ENCODE peak calls at places on chromosomes 11 and 22, in five cellular contexts. One of them, this sample, is unnamed.

GRCh38 chr11:117410861-117411725 is 83.4 kb downstream of the CEP164 start:
- DNase-seq in cardiac fibroblast: no peak
- DNase-seq in cerebellar cortex: peak
- DNase-seq in activated CD4-positive, CD25-positive, alpha-beta regulatory T cell treated with anti-CD3 and anti-CD28 coated beads, Interleukin-2, amount 50 U/mL, for 16 hours: no peak
- DNase-seq in brain pericyte: no peak
- DNase-seq in this sample: no peak

GRCh38 chr11:60159868-60160267 is 23.0 kb downstream of the MS4A6A start:
- DNase-seq in cardiac fibroblast: no peak
- DNase-seq in cerebellar cortex: no peak
- DNase-seq in activated CD4-positive, CD25-positive, alpha-beta regulatory T cell treated with anti-CD3 and anti-CD28 coated beads, Interleukin-2, amount 50 U/mL, for 16 hours: no peak
- DNase-seq in brain pericyte: no peak
- DNase-seq in this sample: no peak

GRCh38 chr11:11020747-11021149 is 162.9 kb upstream of the ZBED5 start:
- DNase-seq in cardiac fibroblast: no peak
- DNase-seq in cerebellar cortex: no peak
- DNase-seq in activated CD4-positive, CD25-positive, alpha-beta regulatory T cell treated with anti-CD3 and anti-CD28 coated beads, Interleukin-2, amount 50 U/mL, for 16 hours: no peak
- DNase-seq in brain pericyte: no peak
- DNase-seq in this sample: no peak

GRCh38 chr11:6828103-6828502 is 17.4 kb upstream of the OR10A5 start:
- DNase-seq in cardiac fibroblast: no peak
- DNase-seq in cerebellar cortex: no peak
- DNase-seq in activated CD4-positive, CD25-positive, alpha-beta regulatory T cell treated with anti-CD3 and anti-CD28 coated beads, Interleukin-2, amount 50 U/mL, for 16 hours: no peak
- DNase-seq in brain pericyte: no peak
- DNase-seq in this sample: no peak

GRCh38 chr11:100965346-100965745 is 164.3 kb downstream of the PGR start:
- DNase-seq in cardiac fibroblast: no peak
- DNase-seq in cerebellar cortex: no peak
- DNase-seq in activated CD4-positive, CD25-positive, alpha-beta regulatory T cell treated with anti-CD3 and anti-CD28 coated beads, Interleukin-2, amount 50 U/mL, for 16 hours: no peak
- DNase-seq in brain pericyte: no peak
- DNase-seq in this sample: no peak

GRCh38 chr11:64778223-64778472 is 194 bp downstream of the SF1 start:
- DNase-seq in cardiac fibroblast: no peak
- DNase-seq in cerebellar cortex: no peak
- DNase-seq in activated CD4-positive, CD25-positive, alpha-beta regulatory T cell treated with anti-CD3 and anti-CD28 coated beads, Interleukin-2, amount 50 U/mL, for 16 hours: no peak
- DNase-seq in brain pericyte: no peak
- DNase-seq in this sample: no peak

GRCh38 chr11:119755351-119756071 is 26.5 kb upstream of the NECTIN1 start:
- DNase-seq in cardiac fibroblast: no peak
- DNase-seq in cerebellar cortex: no peak
- DNase-seq in activated CD4-positive, CD25-positive, alpha-beta regulatory T cell treated with anti-CD3 and anti-CD28 coated beads, Interleukin-2, amount 50 U/mL, for 16 hours: no peak
- DNase-seq in brain pericyte: no peak
- DNase-seq in this sample: no peak

GRCh38 chr11:128680906-128681305 is 13.0 kb upstream of the FLI1 start:
- DNase-seq in cardiac fibroblast: no peak
- DNase-seq in cerebellar cortex: no peak
- DNase-seq in activated CD4-positive, CD25-positive, alpha-beta regulatory T cell treated with anti-CD3 and anti-CD28 coated beads, Interleukin-2, amount 50 U/mL, for 16 hours: no peak
- DNase-seq in brain pericyte: no peak
- DNase-seq in this sample: no peak

GRCh38 chr22:46734830-46735453 is 3.1 kb downstream of the CERK start:
- DNase-seq in cardiac fibroblast: no peak
- DNase-seq in cerebellar cortex: peak
- DNase-seq in activated CD4-positive, CD25-positive, alpha-beta regulatory T cell treated with anti-CD3 and anti-CD28 coated beads, Interleukin-2, amount 50 U/mL, for 16 hours: peak
- DNase-seq in brain pericyte: no peak
- DNase-seq in this sample: no peak

GRCh38 chr22:39917776-39918493 is 17.1 kb downstream of the GRAP2 start:
- DNase-seq in cardiac fibroblast: peak
- DNase-seq in cerebellar cortex: peak
- DNase-seq in activated CD4-positive, CD25-positive, alpha-beta regulatory T cell treated with anti-CD3 and anti-CD28 coated beads, Interleukin-2, amount 50 U/mL, for 16 hours: no peak
- DNase-seq in brain pericyte: no peak
- DNase-seq in this sample: no peak

GRCh38 chr22:46055176-46055850 is 78.4 kb upstream of the WNT7B start:
- DNase-seq in cardiac fibroblast: peak
- DNase-seq in cerebellar cortex: peak
- DNase-seq in activated CD4-positive, CD25-positive, alpha-beta regulatory T cell treated with anti-CD3 and anti-CD28 coated beads, Interleukin-2, amount 50 U/mL, for 16 hours: no peak
- DNase-seq in brain pericyte: no peak
- DNase-seq in this sample: no peak

GRCh38 chr22:22243033-22243680 is 1.4 kb upstream of the VPREB1 start:
- DNase-seq in cardiac fibroblast: no peak
- DNase-seq in cerebellar cortex: no peak
- DNase-seq in activated CD4-positive, CD25-positive, alpha-beta regulatory T cell treated with anti-CD3 and anti-CD28 coated beads, Interleukin-2, amount 50 U/mL, for 16 hours: no peak
- DNase-seq in brain pericyte: no peak
- DNase-seq in this sample: no peak

GRCh38 chr22:49365191-49365837 is 462.4 kb downstream of the BRD1 start:
- DNase-seq in cardiac fibroblast: no peak
- DNase-seq in cerebellar cortex: no peak
- DNase-seq in activated CD4-positive, CD25-positive, alpha-beta regulatory T cell treated with anti-CD3 and anti-CD28 coated beads, Interleukin-2, amount 50 U/mL, for 16 hours: no peak
- DNase-seq in brain pericyte: no peak
- DNase-seq in this sample: no peak

GRCh38 chr11:65003282-65003681 is 6.5 kb upstream of the BATF2 start:
- DNase-seq in cardiac fibroblast: peak
- DNase-seq in cerebellar cortex: no peak
- DNase-seq in activated CD4-positive, CD25-positive, alpha-beta regulatory T cell treated with anti-CD3 and anti-CD28 coated beads, Interleukin-2, amount 50 U/mL, for 16 hours: no peak
- DNase-seq in brain pericyte: no peak
- DNase-seq in this sample: peak

GRCh38 chr11:57751676-57752253 is at the start of gene BTBD18:
- DNase-seq in cardiac fibroblast: peak
- DNase-seq in cerebellar cortex: peak
- DNase-seq in activated CD4-positive, CD25-positive, alpha-beta regulatory T cell treated with anti-CD3 and anti-CD28 coated beads, Interleukin-2, amount 50 U/mL, for 16 hours: no peak
- DNase-seq in brain pericyte: no peak
- DNase-seq in this sample: peak

GRCh38 chr22:22030493-22031182 is 48.1 kb upstream of the TOP3B start:
- DNase-seq in cardiac fibroblast: peak
- DNase-seq in cerebellar cortex: peak
- DNase-seq in activated CD4-positive, CD25-positive, alpha-beta regulatory T cell treated with anti-CD3 and anti-CD28 coated beads, Interleukin-2, amount 50 U/mL, for 16 hours: no peak
- DNase-seq in brain pericyte: no peak
- DNase-seq in this sample: peak

GRCh38 chr22:49018601-49019000 is 809.1 kb downstream of the BRD1 start:
- DNase-seq in cardiac fibroblast: no peak
- DNase-seq in cerebellar cortex: no peak
- DNase-seq in activated CD4-positive, CD25-positive, alpha-beta regulatory T cell treated with anti-CD3 and anti-CD28 coated beads, Interleukin-2, amount 50 U/mL, for 16 hours: no peak
- DNase-seq in brain pericyte: no peak
- DNase-seq in this sample: no peak

GRCh38 chr22:35409783-35410662 is 10.1 kb downstream of the MCM5 start:
- DNase-seq in cardiac fibroblast: no peak
- DNase-seq in cerebellar cortex: no peak
- DNase-seq in activated CD4-positive, CD25-positive, alpha-beta regulatory T cell treated with anti-CD3 and anti-CD28 coated beads, Interleukin-2, amount 50 U/mL, for 16 hours: no peak
- DNase-seq in brain pericyte: no peak
- DNase-seq in this sample: no peak

GRCh38 chr11:33965032-33965431 is 73.2 kb upstream of the LMO2 start:
- DNase-seq in cardiac fibroblast: no peak
- DNase-seq in cerebellar cortex: no peak
- DNase-seq in activated CD4-positive, CD25-positive, alpha-beta regulatory T cell treated with anti-CD3 and anti-CD28 coated beads, Interleukin-2, amount 50 U/mL, for 16 hours: no peak
- DNase-seq in brain pericyte: no peak
- DNase-seq in this sample: no peak

GRCh38 chr22:50691521-50691920 is 18.9 kb downstream of the SHANK3 start:
- DNase-seq in cardiac fibroblast: peak
- DNase-seq in cerebellar cortex: peak
- DNase-seq in activated CD4-positive, CD25-positive, alpha-beta regulatory T cell treated with anti-CD3 and anti-CD28 coated beads, Interleukin-2, amount 50 U/mL, for 16 hours: no peak
- DNase-seq in brain pericyte: no peak
- DNase-seq in this sample: no peak

GRCh38 chr22:39130892-39131855 is 21.3 kb downstream of the CBX7 start:
- DNase-seq in cardiac fibroblast: peak
- DNase-seq in cerebellar cortex: no peak
- DNase-seq in activated CD4-positive, CD25-positive, alpha-beta regulatory T cell treated with anti-CD3 and anti-CD28 coated beads, Interleukin-2, amount 50 U/mL, for 16 hours: no peak
- DNase-seq in brain pericyte: no peak
- DNase-seq in this sample: no peak

GRCh38 chr11:120564573-120565301 is 53.2 kb downstream of the GRIK4 start:
- DNase-seq in cardiac fibroblast: peak
- DNase-seq in cerebellar cortex: peak
- DNase-seq in activated CD4-positive, CD25-positive, alpha-beta regulatory T cell treated with anti-CD3 and anti-CD28 coated beads, Interleukin-2, amount 50 U/mL, for 16 hours: no peak
- DNase-seq in brain pericyte: no peak
- DNase-seq in this sample: peak

GRCh38 chr22:41664490-41664889 is 24.2 kb downstream of the SNU13 start:
- DNase-seq in cardiac fibroblast: no peak
- DNase-seq in cerebellar cortex: peak
- DNase-seq in activated CD4-positive, CD25-positive, alpha-beta regulatory T cell treated with anti-CD3 and anti-CD28 coated beads, Interleukin-2, amount 50 U/mL, for 16 hours: no peak
- DNase-seq in brain pericyte: no peak
- DNase-seq in this sample: no peak

GRCh38 chr11:72254299-72254993 is 10.5 kb upstream of the PHOX2A start:
- DNase-seq in cardiac fibroblast: no peak
- DNase-seq in cerebellar cortex: no peak
- DNase-seq in activated CD4-positive, CD25-positive, alpha-beta regulatory T cell treated with anti-CD3 and anti-CD28 coated beads, Interleukin-2, amount 50 U/mL, for 16 hours: no peak
- DNase-seq in brain pericyte: no peak
- DNase-seq in this sample: no peak

GRCh38 chr22:20464096-20464614 is 26.5 kb upstream of the SCARF2 start:
- DNase-seq in cardiac fibroblast: no peak
- DNase-seq in cerebellar cortex: no peak
- DNase-seq in activated CD4-positive, CD25-positive, alpha-beta regulatory T cell treated with anti-CD3 and anti-CD28 coated beads, Interleukin-2, amount 50 U/mL, for 16 hours: peak
- DNase-seq in brain pericyte: no peak
- DNase-seq in this sample: no peak

GRCh38 chr11:125207866-125208425 is 43.4 kb downstream of the PKNOX2 start:
- DNase-seq in cardiac fibroblast: peak
- DNase-seq in cerebellar cortex: no peak
- DNase-seq in activated CD4-positive, CD25-positive, alpha-beta regulatory T cell treated with anti-CD3 and anti-CD28 coated beads, Interleukin-2, amount 50 U/mL, for 16 hours: no peak
- DNase-seq in brain pericyte: no peak
- DNase-seq in this sample: no peak

GRCh38 chr11:5367461-5368074 is 16.0 kb upstream of the OR51M1 start:
- DNase-seq in cardiac fibroblast: peak
- DNase-seq in cerebellar cortex: no peak
- DNase-seq in activated CD4-positive, CD25-positive, alpha-beta regulatory T cell treated with anti-CD3 and anti-CD28 coated beads, Interleukin-2, amount 50 U/mL, for 16 hours: no peak
- DNase-seq in brain pericyte: no peak
- DNase-seq in this sample: no peak

GRCh38 chr11:26992031-26992541 is 1.8 kb upstream of the FIBIN start:
- DNase-seq in cardiac fibroblast: peak
- DNase-seq in cerebellar cortex: no peak
- DNase-seq in activated CD4-positive, CD25-positive, alpha-beta regulatory T cell treated with anti-CD3 and anti-CD28 coated beads, Interleukin-2, amount 50 U/mL, for 16 hours: no peak
- DNase-seq in brain pericyte: no peak
- DNase-seq in this sample: peak

GRCh38 chr22:20292673-20293232 is 24.6 kb upstream of the RTN4R start:
- DNase-seq in cardiac fibroblast: no peak
- DNase-seq in cerebellar cortex: no peak
- DNase-seq in activated CD4-positive, CD25-positive, alpha-beta regulatory T cell treated with anti-CD3 and anti-CD28 coated beads, Interleukin-2, amount 50 U/mL, for 16 hours: no peak
- DNase-seq in brain pericyte: no peak
- DNase-seq in this sample: no peak

GRCh38 chr22:30890689-30891442 is 77.7 kb downstream of the MORC2 start:
- DNase-seq in cardiac fibroblast: peak
- DNase-seq in cerebellar cortex: peak
- DNase-seq in activated CD4-positive, CD25-positive, alpha-beta regulatory T cell treated with anti-CD3 and anti-CD28 coated beads, Interleukin-2, amount 50 U/mL, for 16 hours: no peak
- DNase-seq in brain pericyte: no peak
- DNase-seq in this sample: peak

GRCh38 chr22:44366372-44367310 is 53.9 kb upstream of the SHISAL1 start:
- DNase-seq in cardiac fibroblast: no peak
- DNase-seq in cerebellar cortex: no peak
- DNase-seq in activated CD4-positive, CD25-positive, alpha-beta regulatory T cell treated with anti-CD3 and anti-CD28 coated beads, Interleukin-2, amount 50 U/mL, for 16 hours: no peak
- DNase-seq in brain pericyte: no peak
- DNase-seq in this sample: no peak

GRCh38 chr11:36212507-36212906 is 76.7 kb downstream of the COMMD9 start:
- DNase-seq in cardiac fibroblast: no peak
- DNase-seq in cerebellar cortex: no peak
- DNase-seq in activated CD4-positive, CD25-positive, alpha-beta regulatory T cell treated with anti-CD3 and anti-CD28 coated beads, Interleukin-2, amount 50 U/mL, for 16 hours: no peak
- DNase-seq in brain pericyte: no peak
- DNase-seq in this sample: no peak

GRCh38 chr11:13260963-13261599 is 16.5 kb upstream of the BMAL1 start:
- DNase-seq in cardiac fibroblast: peak
- DNase-seq in cerebellar cortex: no peak
- DNase-seq in activated CD4-positive, CD25-positive, alpha-beta regulatory T cell treated with anti-CD3 and anti-CD28 coated beads, Interleukin-2, amount 50 U/mL, for 16 hours: no peak
- DNase-seq in brain pericyte: no peak
- DNase-seq in this sample: no peak

GRCh38 chr11:65703846-65704245 is 8.2 kb upstream of the KAT5 start:
- DNase-seq in cardiac fibroblast: no peak
- DNase-seq in cerebellar cortex: no peak
- DNase-seq in activated CD4-positive, CD25-positive, alpha-beta regulatory T cell treated with anti-CD3 and anti-CD28 coated beads, Interleukin-2, amount 50 U/mL, for 16 hours: no peak
- DNase-seq in brain pericyte: no peak
- DNase-seq in this sample: no peak

GRCh38 chr11:1221848-1222311 is 986 bp upstream of the MUC5B start:
- DNase-seq in cardiac fibroblast: no peak
- DNase-seq in cerebellar cortex: no peak
- DNase-seq in activated CD4-positive, CD25-positive, alpha-beta regulatory T cell treated with anti-CD3 and anti-CD28 coated beads, Interleukin-2, amount 50 U/mL, for 16 hours: no peak
- DNase-seq in brain pericyte: no peak
- DNase-seq in this sample: no peak

GRCh38 chr11:103994111-103994510 is 42.3 kb upstream of the DDI1 start:
- DNase-seq in cardiac fibroblast: no peak
- DNase-seq in cerebellar cortex: no peak
- DNase-seq in activated CD4-positive, CD25-positive, alpha-beta regulatory T cell treated with anti-CD3 and anti-CD28 coated beads, Interleukin-2, amount 50 U/mL, for 16 hours: no peak
- DNase-seq in brain pericyte: no peak
- DNase-seq in this sample: no peak

GRCh38 chr11:45801723-45802315 is 3.1 kb upstream of the SLC35C1 start:
- DNase-seq in cardiac fibroblast: peak
- DNase-seq in cerebellar cortex: no peak
- DNase-seq in activated CD4-positive, CD25-positive, alpha-beta regulatory T cell treated with anti-CD3 and anti-CD28 coated beads, Interleukin-2, amount 50 U/mL, for 16 hours: no peak
- DNase-seq in brain pericyte: no peak
- DNase-seq in this sample: no peak

GRCh38 chr11:130772266-130773227 is 143.7 kb downstream of the SNX19 start:
- DNase-seq in cardiac fibroblast: peak
- DNase-seq in cerebellar cortex: no peak
- DNase-seq in activated CD4-positive, CD25-positive, alpha-beta regulatory T cell treated with anti-CD3 and anti-CD28 coated beads, Interleukin-2, amount 50 U/mL, for 16 hours: no peak
- DNase-seq in brain pericyte: peak
- DNase-seq in this sample: peak

GRCh38 chr11:45178223-45178622 is 31.8 kb downstream of the PRDM11 start:
- DNase-seq in cardiac fibroblast: no peak
- DNase-seq in cerebellar cortex: no peak
- DNase-seq in activated CD4-positive, CD25-positive, alpha-beta regulatory T cell treated with anti-CD3 and anti-CD28 coated beads, Interleukin-2, amount 50 U/mL, for 16 hours: no peak
- DNase-seq in brain pericyte: no peak
- DNase-seq in this sample: no peak

This sample was measured in AG08396.